ENCODE peak calls at places on chromosomes 6 and 20, in six cellular contexts. L, J, V, N, K and Q are unnamed samples.
A peak's percentile ranks its signal among the peaks of the same experiment; 100 is the strongest.

GRCh38 chr20:22862645-22863230 is 172.4 kb upstream of the SSTR4 start:
- DNase-seq in L (no peak), J (no peak), V (no peak), N (no peak), K (peak; percentile 39), Q (no peak)

GRCh38 chr20:56088381-56088780 is 83.1 kb upstream of the CBLN4 start:
- DNase-seq in L (no peak), J (no peak), V (no peak), N (no peak), K (no peak), Q (no peak)

GRCh38 chr20:31835977-31836852 is 9.2 kb downstream of the FOXS1 start:
- DNase-seq in L (peak; percentile 92), J (peak; percentile 94), V (no peak), N (no peak), K (peak; percentile 18), Q (peak; percentile 71)

GRCh38 chr6:95786802-95787201 is 209.5 kb downstream of the MANEA start:
- DNase-seq in L (no peak), J (no peak), V (no peak), N (no peak), K (no peak), Q (no peak)

GRCh38 chr20:51893723-51894122 is 91.4 kb upstream of the SALL4 start:
- DNase-seq in L (no peak), J (no peak), V (no peak), N (no peak), K (no peak), Q (no peak)

GRCh38 chr6:9620263-9620662 is 794.6 kb downstream of the TFAP2A start:
- DNase-seq in L (peak; percentile 38), J (no peak), V (no peak), N (no peak), K (no peak), Q (no peak)

GRCh38 chr6:24766685-24767462 is 7.9 kb upstream of the GMNN start:
- DNase-seq in L (peak; percentile 49), J (peak; percentile 37), V (no peak), N (no peak), K (peak; percentile 39), Q (no peak)

GRCh38 chr6:140462495-140463311 is 1088.3 kb upstream of the CITED2 start:
- DNase-seq in L (peak; percentile 53), J (peak; percentile 57), V (no peak), N (no peak), K (peak; percentile 97), Q (peak; percentile 78)

GRCh38 chr6:44075137-44076015 is 51.9 kb downstream of the MRPL14 start:
- DNase-seq in L (no peak), J (no peak), V (no peak), N (no peak), K (no peak), Q (no peak)

GRCh38 chr6:7615611-7616383 is 25.8 kb downstream of the SNRNP48 start:
- DNase-seq in L (peak; percentile 65), J (peak; percentile 62), V (no peak), N (peak; percentile 47), K (peak; percentile 92), Q (peak; percentile 71)

GRCh38 chr6:165883851-165884640 is 221.0 kb upstream of the PDE10A start:
- DNase-seq in L (peak; percentile 59), J (peak; percentile 73), V (no peak), N (no peak), K (peak; percentile 35), Q (peak; percentile 10)

GRCh38 chr6:142874676-142875075 is 70.3 kb downstream of the HIVEP2 start:
- DNase-seq in L (no peak), J (no peak), V (no peak), N (no peak), K (peak; percentile 76), Q (peak; percentile 93)

GRCh38 chr6:10838794-10839333 is 525 bp upstream of the MAK start:
- DNase-seq in L (no peak), J (no peak), V (no peak), N (no peak), K (no peak), Q (no peak)

GRCh38 chr6:167572106-167572505 is 247.2 kb downstream of the TTLL2 start:
- DNase-seq in L (no peak), J (no peak), V (no peak), N (no peak), K (no peak), Q (no peak)

GRCh38 chr6:139820191-139820590 is 445.7 kb upstream of the CITED2 start:
- DNase-seq in L (peak; percentile 81), J (peak; percentile 81), V (no peak), N (no peak), K (no peak), Q (no peak)

GRCh38 chr6:56944651-56945050 is 10.3 kb upstream of the BEND6 start:
- DNase-seq in L (no peak), J (no peak), V (no peak), N (no peak), K (no peak), Q (no peak)

GRCh38 chr6:122654016-122654415 is 43.8 kb downstream of the PKIB start:
- DNase-seq in L (no peak), J (no peak), V (no peak), N (no peak), K (no peak), Q (no peak)

GRCh38 chr20:37294262-37294981 is 5.0 kb downstream of the MANBAL start:
- DNase-seq in L (peak; percentile 77), J (peak; percentile 89), V (no peak), N (no peak), K (peak; percentile 31), Q (no peak)

GRCh38 chr6:146781836-146782235 is 183.1 kb downstream of the ADGB start:
- DNase-seq in L (no peak), J (no peak), V (no peak), N (no peak), K (no peak), Q (no peak)

GRCh38 chr6:168362276-168362990 is 42.9 kb upstream of the DACT2 start:
- DNase-seq in L (no peak), J (no peak), V (no peak), N (no peak), K (no peak), Q (no peak)

GRCh38 chr6:143323729-143324465 is 126.6 kb downstream of the ADAT2 start:
- DNase-seq in L (no peak), J (peak; percentile 4), V (no peak), N (no peak), K (no peak), Q (no peak)

GRCh38 chr20:49982346-49983122 is at the start of gene SNAI1:
- DNase-seq in L (peak; percentile 86), J (peak; percentile 83), V (no peak), N (peak; percentile 87), K (peak; percentile 92), Q (peak; percentile 92)

GRCh38 chr6:68653706-68654089 is 18.6 kb downstream of the ADGRB3 start:
- DNase-seq in L (no peak), J (no peak), V (no peak), N (no peak), K (no peak), Q (no peak)

GRCh38 chr6:110560239-110561015 is 84.0 kb upstream of the SLC22A16 start:
- DNase-seq in L (no peak), J (no peak), V (no peak), N (no peak), K (no peak), Q (no peak)

GRCh38 chr6:97812940-97813339 is 529.9 kb upstream of the MMS22L start:
- DNase-seq in L (no peak), J (no peak), V (no peak), N (no peak), K (peak; percentile 7), Q (peak; percentile 78)

GRCh38 chr20:31869942-31870702 is at the start of the genes DUSP15 and TTLL9:
- DNase-seq in L (no peak), J (peak; percentile 28), V (no peak), N (peak; percentile 42), K (peak; percentile 29), Q (no peak)

GRCh38 chr6:22030730-22031619 is 265.9 kb downstream of the PRL start:
- DNase-seq in L (no peak), J (no peak), V (no peak), N (no peak), K (no peak), Q (no peak)

GRCh38 chr6:44151348-44152108 is 7.1 kb upstream of the CAPN11 start:
- DNase-seq in L (peak; percentile 62), J (peak; percentile 64), V (peak; percentile 61), N (peak; percentile 73), K (peak; percentile 95), Q (peak; percentile 74)

GRCh38 chr20:63336232-63336752 is 24.9 kb downstream of the CHRNA4 start:
- DNase-seq in L (no peak), J (no peak), V (no peak), N (no peak), K (no peak), Q (no peak)
- H3K23ac ChIP-seq in L (no peak overlapping the region), J (no peak overlapping the region), V (no peak overlapping the region), N (peak overlapping the region; percentile 86), K (peak overlapping the region; percentile 45), Q (no peak overlapping the region)

GRCh38 chr20:3749087-3749688 is 16.7 kb downstream of the HSPA12B start:
- DNase-seq in L (no peak), J (no peak), V (no peak), N (no peak), K (no peak), Q (no peak)
- H3K4me3 ChIP-seq in L (no peak overlapping the region), J (no peak overlapping the region), V (peak overlapping the region; percentile 51), N (no peak overlapping the region), K (peak overlapping the region; percentile 35), Q (no peak overlapping the region)

GRCh38 chr20:9053108-9053507 is 15.8 kb upstream of the PLCB4 start:
- DNase-seq in L (no peak), J (no peak), V (no peak), N (no peak), K (no peak), Q (no peak)
- H3K23ac ChIP-seq in L (peak overlapping the region; percentile 97), J (no peak overlapping the region), V (no peak overlapping the region), N (no peak overlapping the region), K (no peak overlapping the region), Q (no peak overlapping the region)

GRCh38 chr6:84762220-84762940 is 2.0 kb downstream of the TBX18 start:
- DNase-seq in L (no peak), J (peak; percentile 78), V (no peak), N (no peak), K (no peak), Q (peak; percentile 73)

GRCh38 chr6:84762941-84763396 is 1.4 kb downstream of the TBX18 start:
- DNase-seq in L (no peak), J (no peak), V (no peak), N (no peak), K (no peak), Q (peak; percentile 44)

GRCh38 chr6:84766118-84766683 is 1.8 kb upstream of the TBX18 start:
- DNase-seq in L (no peak), J (peak; percentile 6), V (no peak), N (no peak), K (no peak), Q (peak; percentile 32)

GRCh38 chr6:84763397-84764331 is 734 bp downstream of the TBX18 start:
- DNase-seq in L (peak; percentile 14), J (peak; percentile 85), V (no peak), N (no peak), K (no peak), Q (peak; percentile 72)

DNA sequence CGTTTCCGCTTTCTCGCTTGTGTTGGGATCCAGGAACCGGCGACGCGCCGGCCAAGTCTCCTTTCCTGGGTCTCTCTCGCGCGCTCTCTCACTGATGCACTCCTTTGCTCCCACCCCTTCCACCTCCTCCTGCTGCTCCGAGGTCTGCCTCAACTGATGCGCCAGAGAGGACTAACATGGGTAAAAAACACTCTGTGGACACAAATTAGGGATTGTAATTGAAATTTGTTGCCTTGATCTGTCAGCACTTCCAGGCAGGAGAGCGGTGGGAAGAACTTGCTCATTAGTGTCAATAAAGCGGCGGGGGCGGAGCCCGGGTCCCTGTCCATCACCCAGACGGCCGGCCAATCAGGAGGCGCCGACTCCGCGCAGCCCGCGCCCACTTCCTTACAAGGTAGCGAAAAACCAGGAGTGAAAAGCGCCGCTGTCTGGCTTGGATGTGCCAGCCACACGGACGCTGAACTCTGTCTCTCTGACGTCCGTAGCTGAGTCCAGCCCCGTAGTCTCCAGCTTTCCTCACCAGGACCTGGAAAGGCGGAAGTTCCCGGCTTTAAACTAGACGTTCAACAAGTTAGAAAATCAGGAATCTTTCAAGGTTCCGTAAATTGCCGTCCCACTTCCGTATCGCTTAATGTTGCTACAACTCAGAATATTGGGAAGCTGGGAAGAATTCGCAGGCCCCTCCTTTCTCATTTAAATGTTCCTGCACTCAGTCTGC is at the start of gene TBX18:
- DNase-seq in L (peak; percentile 88), J (peak; percentile 98), V (peak; percentile 83), N (peak; percentile 90), K (peak; percentile 58), Q (peak; percentile 97)
- H3K4me3 ChIP-seq in L (peak within 1 kb of the TSS; percentile 53), J (peak within 1 kb of the TSS; percentile 69), V (peak within 1 kb of the TSS; percentile 58), N (peak within 1 kb of the TSS; percentile 72), K (peak within 1 kb of the TSS; percentile 66), Q (peak within 1 kb of the TSS; percentile 40)